ENCODE peak calls at places on chromosome 20, in seven cellular contexts. Q is fibroblast of the conjunctiva; W is EL; C is stimulated activated CD4-positive, alpha-beta T cell treated with anti-CD3 and anti-CD28 coated beads, Interleukin-4, amount 100 ng/mL, for 48 hours; K is left ventricle myocardium inferior; J is neural crest cell; M is effector CD4-positive, alpha-beta T cell. F is an unnamed sample.

GRCh38 chr20:46204594-46205205 is 86.6 kb downstream of the CD40 start:
- DNase-seq in Q (no peak), W (no peak), C (no peak), K (no peak), J (no peak), M (no peak), F (no peak)

GRCh38 chr20:5567644-5568043 is 182.6 kb upstream of the SHLD1 start:
- DNase-seq in Q (no peak), W (no peak), C (no peak), K (no peak), J (no peak), M (no peak), F (no peak)

GRCh38 chr20:11807070-11807741 is 110.5 kb upstream of the BTBD3 start:
- DNase-seq in Q (peak; percentile 66), W (peak; percentile 93), C (no peak), K (no peak), J (no peak), M (no peak), F (no peak)

GRCh38 chr20:24837721-24838456 is 111.2 kb upstream of the CST7 start:
- DNase-seq in Q (no peak), W (peak; percentile 67), C (no peak), K (no peak), J (no peak), M (no peak), F (no peak)

GRCh38 chr20:8205996-8206395 is 73.9 kb downstream of the PLCB1 start:
- DNase-seq in Q (no peak), W (peak; percentile 6), C (no peak), K (no peak), J (no peak), M (no peak), F (no peak)

GRCh38 chr20:13271977-13272975 is 51.2 kb downstream of the ISM1 start:
- DNase-seq in Q (no peak), W (no peak), C (no peak), K (no peak), J (no peak), M (no peak), F (no peak)

GRCh38 chr20:39453890-39454289 is 491.7 kb downstream of the DHX35 start:
- DNase-seq in Q (no peak), W (no peak), C (no peak), K (no peak), J (peak; percentile 2), M (no peak), F (no peak)

GRCh38 chr20:4171538-4172116 is 156.3 kb upstream of the RNF24 start:
- DNase-seq in Q (no peak), W (no peak), C (no peak), K (no peak), J (no peak), M (no peak), F (no peak)

F was measured in SK-N-MC.